ENCODE peak calls at places on chromosome 20, in six cellular contexts. E is upper lobe of right lung, A is OCI-LY7, F is cardiac muscle cell, T is Peyer's patch, K is fibroblast of lung. X is an unnamed sample.

GRCh38 chr20:1952737-1953530 is 40.9 kb downstream of the PDYN start:
- DNase-seq in E (no peak), A (peak; percentile 53), F (no peak), T (peak; percentile 23), K (no peak), X (no peak)

GRCh38 chr20:358891-359555 is 12.1 kb downstream of the NRSN2 start:
- DNase-seq in E (no peak), A (no peak), F (no peak), T (no peak), K (peak; percentile 50), X (no peak)

GRCh38 chr20:57918546-57918945 is 208.7 kb upstream of the PMEPA1 start:
- DNase-seq in E (peak; percentile 6), A (no peak), F (no peak), T (no peak), K (no peak), X (no peak)

GRCh38 chr20:34365765-34366213 is 2.7 kb downstream of the ITCH start:
- DNase-seq in E (no peak), A (peak; percentile 83), F (no peak), T (peak; percentile 43), K (no peak), X (no peak)

GRCh38 chr20:63782051-63782471 is 42.5 kb downstream of the SLC2A4RG start:
- DNase-seq in E (no peak), A (peak; percentile 26), F (no peak), T (peak; percentile 29), K (no peak), X (no peak)

GRCh38 chr20:63829943-63830820 is 882 bp downstream of the ZBTB46 start:
- DNase-seq in E (no peak), A (no peak), F (peak; percentile 49), T (no peak), K (no peak), X (no peak)

GRCh38 chr20:31594558-31595379 is 10.3 kb upstream of the ID1 start:
- DNase-seq in E (no peak), A (no peak), F (no peak), T (no peak), K (no peak), X (no peak)

GRCh38 chr20:18679020-18679419 is 91.2 kb downstream of the DTD1 start:
- DNase-seq in E (no peak), A (no peak), F (no peak), T (no peak), K (peak; percentile 42), X (peak; percentile 11)

GRCh38 chr20:57093766-57094165 is 172.7 kb downstream of the BMP7 start:
- DNase-seq in E (no peak), A (no peak), F (no peak), T (no peak), K (no peak), X (no peak)

GRCh38 chr20:54131675-54132611 is 41.8 kb downstream of the CYP24A1 start:
- DNase-seq in E (no peak), A (no peak), F (no peak), T (no peak), K (peak; percentile 30), X (no peak)

GRCh38 chr20:17868146-17868545 is 100.4 kb downstream of the SNX5 start:
- DNase-seq in E (no peak), A (no peak), F (no peak), T (no peak), K (no peak), X (no peak)

GRCh38 chr20:25372584-25373336 is 17.9 kb downstream of the ABHD12 start:
- DNase-seq in E (no peak), A (no peak), F (no peak), T (no peak), K (peak; percentile 98), X (peak; percentile 87)

GRCh38 chr20:23061713-23062561 is 12.5 kb upstream of the THBD start:
- DNase-seq in E (no peak), A (peak; percentile 6), F (no peak), T (no peak), K (peak; percentile 68), X (peak; percentile 6)
- TF ChIP-seq CTCF in E (peak; percentile 57), A (peak; percentile 42), F (peak; percentile 75), T (peak; percentile 32), K (peak; percentile 50), X (peak; percentile 38)

GRCh38 chr20:3084283-3084985 is at the start of gene AVP:
- DNase-seq in E (no peak), A (no peak), F (no peak), T (no peak), K (no peak), X (no peak)

GRCh38 chr20:3082306-3082951 is 2.1 kb downstream of the AVP start:
- DNase-seq in E (no peak), A (no peak), F (peak; percentile 53), T (no peak), K (no peak), X (no peak)

GRCh38 chr20:3084986-3085360 is 449 bp upstream of the AVP start:
- DNase-seq in E (no peak), A (no peak), F (no peak), T (no peak), K (no peak), X (no peak)

GRCh38 chr20:3081641-3082040 is 2.9 kb downstream of the AVP start:
- DNase-seq in E (no peak), A (no peak), F (no peak), T (no peak), K (no peak), X (no peak)

DNA sequence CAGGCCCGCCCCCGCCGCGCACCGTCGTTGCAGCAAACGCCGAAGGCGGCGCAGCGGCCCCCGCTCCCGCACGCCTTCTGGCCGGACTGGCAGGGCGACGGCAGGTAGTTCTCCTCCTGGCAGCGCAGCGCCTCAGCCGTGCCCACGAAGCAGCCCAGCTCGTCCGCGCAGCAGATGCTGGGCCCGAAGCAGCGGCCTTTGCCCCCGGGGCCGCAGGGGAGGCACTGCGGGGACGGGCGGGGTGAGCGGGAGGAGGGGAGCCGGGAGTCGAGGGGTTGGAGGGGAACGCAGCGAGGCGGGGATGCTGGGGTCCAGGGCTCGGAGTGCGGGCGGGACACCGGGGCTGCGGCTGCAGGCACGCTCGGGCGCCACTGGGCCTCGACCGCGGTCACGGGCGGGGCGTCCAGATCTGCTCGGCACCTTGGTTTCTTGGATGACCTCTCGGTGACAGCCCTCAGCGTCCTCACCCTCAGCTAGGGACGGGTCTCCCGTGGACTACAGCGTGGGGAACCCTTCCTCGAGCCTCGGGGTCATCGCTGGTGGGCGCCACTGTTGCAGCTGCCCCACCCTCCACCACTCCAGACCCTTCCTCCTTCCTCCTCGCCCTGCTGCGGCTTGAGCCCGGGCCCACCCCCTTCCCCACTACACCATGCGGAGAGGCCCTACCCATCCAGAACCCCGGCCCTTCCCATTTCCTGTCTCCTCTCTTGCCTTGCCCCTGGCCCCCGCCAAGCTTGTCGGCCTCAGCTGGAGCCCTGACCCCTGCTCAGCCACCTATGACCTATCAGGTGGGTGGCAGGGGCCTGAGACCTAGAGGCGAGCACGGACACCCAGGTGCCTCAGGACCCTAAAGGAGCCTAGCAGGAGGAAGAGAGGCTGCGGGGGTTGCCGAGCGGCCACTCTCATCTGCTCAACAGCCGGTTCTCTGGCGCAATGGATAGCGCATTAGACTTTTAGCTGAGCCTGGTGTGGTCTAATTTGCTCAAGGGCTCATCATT is 1.3 kb downstream of the AVP start:
- DNase-seq in E (no peak), A (no peak), F (no peak), T (no peak), K (no peak), X (no peak)
- H3K4me3 ChIP-seq in E (peak overlapping the region; percentile 25), A (no peak overlapping the region), F (peak overlapping the region; percentile 17), T (peak overlapping the region; percentile 51), K (no peak overlapping the region), X (no peak overlapping the region)

GRCh38 chr20:36792422-36792821 is 18.9 kb upstream of the DSN1 start:
- DNase-seq in E (no peak), A (peak; percentile 83), F (peak; percentile 68), T (no peak), K (peak; percentile 76), X (no peak)
- TF ChIP-seq CTCF in E (peak; percentile 14), A (peak; percentile 81), F (peak; percentile 43), T (peak; percentile 24), K (peak; percentile 47), X (peak; percentile 45)

GRCh38 chr20:59412896-59413295 is 112.5 kb downstream of the EDN3 start:
- DNase-seq in E (no peak), A (peak; percentile 5), F (peak; percentile 69), T (no peak), K (no peak), X (no peak)

GRCh38 chr20:59412251-59412650 is 111.8 kb downstream of the EDN3 start:
- DNase-seq in E (no peak), A (no peak), F (no peak), T (no peak), K (no peak), X (no peak)

GRCh38 chr20:59413326-59413865 is 113.0 kb downstream of the EDN3 start:
- DNase-seq in E (no peak), A (no peak), F (peak; percentile 63), T (no peak), K (no peak), X (no peak)

GRCh38 chr20:59415224-59415623 is 114.8 kb downstream of the EDN3 start:
- DNase-seq in E (no peak), A (no peak), F (no peak), T (no peak), K (no peak), X (no peak)

GRCh38 chr20:59411191-59411988 is 111.0 kb downstream of the EDN3 start:
- DNase-seq in E (no peak), A (no peak), F (no peak), T (no peak), K (no peak), X (no peak)
- H3K4me3 ChIP-seq in E (no peak overlapping the region), A (no peak overlapping the region), F (no peak overlapping the region), T (no peak overlapping the region), K (no peak overlapping the region), X (no peak overlapping the region)

GRCh38 chr20:16609066-16609465 is 35.8 kb upstream of the KIF16B start:
- DNase-seq in E (no peak), A (no peak), F (no peak), T (no peak), K (no peak), X (no peak)
- TF ChIP-seq CTCF in E (no peak), A (no peak), F (no peak), T (no peak), K (no peak), X (no peak)

GRCh38 chr20:32762754-32763201 is 593 bp downstream of the DNMT3B start:
- DNase-seq in E (no peak), A (peak; percentile 44), F (peak; percentile 47), T (no peak), K (no peak), X (no peak)
- H3K4me3 ChIP-seq in E (peak overlapping the region; percentile 76), A (peak overlapping the region; percentile 81), F (peak overlapping the region; percentile 90), T (peak overlapping the region; percentile 95), K (peak overlapping the region; percentile 63), X (peak overlapping the region; percentile 59)

GRCh38 chr20:38962044-38962897 is at the start of gene DHX35:
- DNase-seq in E (peak; percentile 100), A (peak; percentile 98), F (peak; percentile 99), T (peak; percentile 97), K (peak; percentile 91), X (peak; percentile 81)
- TF ChIP-seq CTCF in E (peak; percentile 3), A (peak; percentile 70), F (peak; percentile 49), T (peak; percentile 14), K (peak; percentile 46), X (peak; percentile 25)

X was measured in HFF-Myc.